ENCODE peak calls at places on chromosomes 12 and 14, in four cellular contexts. C is neural progenitor cell, I is MM.1S, J is GM23338. U is an unnamed sample.

GRCh38 chr14:83316356-83316755 is 1782.7 kb upstream of the SEL1L start:
- DNase-seq in J (no peak), C (no peak), I (no peak), U (no peak)

GRCh38 chr12:53761306-53761705 is 9.5 kb upstream of the CISTR start:
- DNase-seq in J (no peak), C (no peak), I (no peak), U (no peak)

GRCh38 chr12:12975322-12976077 is 23.5 kb upstream of the GPRC5D start:
- DNase-seq in J (peak; percentile 76), I (peak; percentile 75), C (peak; percentile 54), U (peak; percentile 53)

GRCh38 chr14:70237710-70238109 is 49.0 kb upstream of the SLC8A3 start:
- DNase-seq in J (no peak), C (no peak), I (no peak), U (no peak)

GRCh38 chr12:85206543-85206942 is 73.5 kb upstream of the ALX1 start:
- DNase-seq in C (no peak), I (no peak), J (no peak), U (no peak)

GRCh38 chr12:131038159-131038558 is 84.5 kb downstream of the ADGRD1 start:
- DNase-seq in C (no peak), J (no peak), I (no peak), U (no peak)

GRCh38 chr12:52794479-52795331 is 1.2 kb downstream of the KRT3 start:
- DNase-seq in I (no peak), J (no peak), C (no peak), U (peak; percentile 85)

GRCh38 chr14:50864911-50865310 is 6.9 kb upstream of the ABHD12B start:
- DNase-seq in C (no peak), J (no peak), I (no peak), U (no peak)

GRCh38 chr12:52274521-52274920 is at the start of gene KRT86:
- DNase-seq in I (no peak), J (no peak), C (no peak), U (no peak)

GRCh38 chr12:65248656-65249633 is 29.5 kb upstream of the MSRB3 start:
- DNase-seq in I (no peak), C (no peak), J (no peak), U (peak; percentile 33)

GRCh38 chr12:84397279-84397678 is 515.3 kb downstream of the SLC6A15 start:
- DNase-seq in C (no peak), I (peak; percentile 15), J (no peak), U (peak; percentile 56)

GRCh38 chr12:49188205-49188915 is 520 bp downstream of the TUBA1A start:
- DNase-seq in I (peak; percentile 65), C (peak; percentile 74), J (peak; percentile 72), U (peak; percentile 37)

GRCh38 chr12:75550401-75550851 is 39.0 kb upstream of the KRR1 start:
- DNase-seq in J (no peak), C (no peak), I (no peak), U (no peak)

GRCh38 chr14:24481622-24482324 is 26.3 kb downstream of the CMA1 start:
- DNase-seq in J (peak; percentile 92), C (peak; percentile 82), I (peak; percentile 29), U (peak; percentile 46)

GRCh38 chr12:63420206-63420644 is 248.1 kb downstream of the DPY19L2 start:
- DNase-seq in I (peak; percentile 74), C (peak; percentile 92), J (peak; percentile 97), U (peak; percentile 50)

GRCh38 chr14:23146423-23146910 is 27.4 kb upstream of the CEBPE start:
- DNase-seq in J (no peak), I (no peak), C (no peak), U (no peak)
- H3K4me2 ChIP-seq in J (no peak overlapping the region), I (no peak overlapping the region), C (peak overlapping the region; percentile 17), U (no peak overlapping the region)

GRCh38 chr12:104865080-104865479 is 93.0 kb downstream of the SLC41A2 start:
- DNase-seq in C (no peak), J (no peak), I (no peak), U (no peak)

GRCh38 chr12:104864668-104865067 is 93.4 kb downstream of the SLC41A2 start:
- DNase-seq in C (no peak), I (no peak), J (no peak), U (no peak)

GRCh38 chr12:104863549-104863948 is 94.5 kb downstream of the SLC41A2 start:
- DNase-seq in I (no peak), J (no peak), C (no peak), U (peak; percentile 66)

GRCh38 chr12:104870797-104871196 is 87.3 kb downstream of the SLC41A2 start:
- DNase-seq in J (peak; percentile 40), I (no peak), C (no peak), U (no peak)

GRCh38 chr12:104866286-104866685 is 91.8 kb downstream of the SLC41A2 start:
- DNase-seq in I (no peak), C (no peak), J (no peak), U (no peak)
- TF ChIP-seq EZH2phosphoT487 in I (no peak), C (no peak), J (no peak), U (no peak)

GRCh38 chr12:70829070-70829469 is 91.5 kb downstream of the PTPRR start:
- DNase-seq in I (no peak), C (no peak), J (no peak), U (no peak)
- H3K4me2 ChIP-seq in I (no peak overlapping the region), C (no peak overlapping the region), J (no peak overlapping the region), U (no peak overlapping the region)

GRCh38 chr14:65658202-65658601 is 245.7 kb downstream of the FUT8 start:
- DNase-seq in J (no peak), I (no peak), C (no peak), U (peak; percentile 85)
- TF ChIP-seq EZH2phosphoT487 in J (no peak), I (no peak), C (no peak), U (no peak)

U was measured in PC-3.